ENCODE peak calls at places on chromosomes 7 and 10, in four cellular contexts. K, W, F and I are unnamed samples.

GRCh38 chr10:126037946-126038345 is 141.6 kb downstream of the FANK1 start:
- DNase-seq in F (no peak), W (no peak), K (no peak), I (no peak)

GRCh38 chr10:11901454-11902431 is 78.6 kb downstream of the PROSER2 start:
- DNase-seq in W (no peak), F (no peak), K (no peak), I (no peak)

GRCh38 chr10:52879651-52880050 is 107.1 kb upstream of the MBL2 start:
- DNase-seq in W (no peak), K (no peak), F (no peak), I (no peak)

GRCh38 chr10:70528726-70529362 is 50.3 kb downstream of the PALD1 start:
- DNase-seq in F (no peak), W (no peak), K (no peak), I (no peak)

GRCh38 chr7:68629-69028 is 123.7 kb upstream of the FAM20C start:
- DNase-seq in K (no peak), W (no peak), F (no peak), I (peak)

GRCh38 chr10:3468919-3469638 is 296.5 kb upstream of the PITRM1 start:
- DNase-seq in W (peak), F (no peak), K (no peak), I (peak)

GRCh38 chr10:88616250-88616977 is 29.9 kb downstream of the LIPJ start:
- DNase-seq in F (no peak), K (peak), W (peak), I (peak)

GRCh38 chr10:101244321-101245050 is 15.2 kb upstream of the LBX1 start:
- DNase-seq in K (no peak), F (no peak), W (no peak), I (no peak)

GRCh38 chr10:49116509-49117365 is 1.4 kb upstream of the VSTM4 start:
- DNase-seq in W (no peak), K (no peak), F (no peak), I (no peak)

GRCh38 chr10:34985823-34986222 is 104.3 kb downstream of the CUL2 start:
- DNase-seq in K (no peak), F (no peak), W (no peak), I (no peak)

GRCh38 chr10:105950410-105950809 is 1214.1 kb downstream of the SORCS1 start:
- DNase-seq in W (peak), F (no peak), K (peak), I (no peak)

GRCh38 chr10:86533328-86533727 is 11.7 kb upstream of the WAPL start:
- DNase-seq in W (no peak), K (no peak), F (no peak), I (no peak)

GRCh38 chr7:131620673-131621609 is 64.5 kb upstream of the PODXL start:
- DNase-seq in K (no peak), W (no peak), F (no peak), I (no peak)

GRCh38 chr7:138008588-138009349 is 6.9 kb upstream of the CREB3L2 start:
- DNase-seq in W (no peak), F (no peak), K (no peak), I (peak)

GRCh38 chr10:17144757-17145156 is 15.1 kb upstream of the CUBN start:
- DNase-seq in K (no peak), F (no peak), W (no peak), I (no peak)

GRCh38 chr10:98374176-98374969 is 40.6 kb downstream of the PYROXD2 start:
- DNase-seq in W (no peak), K (no peak), F (no peak), I (no peak)

GRCh38 chr10:132595850-132596249 is 58.3 kb downstream of the INPP5A start:
- DNase-seq in F (no peak), K (no peak), W (no peak), I (no peak)

GRCh38 chr10:9009505-9009904 is 955.0 kb downstream of the GATA3 start:
- DNase-seq in K (no peak), W (no peak), F (no peak), I (no peak)

GRCh38 chr7:43443380-43443779 is 139.5 kb upstream of the STK17A start:
- DNase-seq in F (no peak), K (no peak), W (no peak), I (no peak)

GRCh38 chr10:73850863-73851461 is 23.4 kb downstream of the CAMK2G start:
- DNase-seq in W (peak), F (no peak), K (no peak), I (peak)

GRCh38 chr7:68401313-68401712 is 1197.0 kb upstream of the AUTS2 start:
- DNase-seq in K (no peak), W (no peak), F (no peak), I (no peak)

GRCh38 chr7:5635461-5636445 is 145.7 kb downstream of the RNF216 start:
- DNase-seq in F (no peak), K (no peak), W (no peak), I (no peak)

GRCh38 chr10:84589526-84590205 is 261.3 kb downstream of the CCSER2 start:
- DNase-seq in K (no peak), W (no peak), F (no peak), I (no peak)

GRCh38 chr10:44314802-44315460 is 70.0 kb downstream of the CXCL12 start:
- DNase-seq in W (no peak), F (no peak), K (no peak), I (no peak)

GRCh38 chr10:44317856-44318255 is 67.0 kb downstream of the CXCL12 start:
- DNase-seq in F (no peak), K (no peak), W (no peak), I (no peak)

GRCh38 chr10:44313706-44314307 is 71.1 kb downstream of the CXCL12 start:
- DNase-seq in K (no peak), W (no peak), F (no peak), I (no peak)

GRCh38 chr10:44316187-44316921 is 68.5 kb downstream of the CXCL12 start:
- DNase-seq in W (no peak), F (no peak), K (peak), I (no peak)

DNA sequence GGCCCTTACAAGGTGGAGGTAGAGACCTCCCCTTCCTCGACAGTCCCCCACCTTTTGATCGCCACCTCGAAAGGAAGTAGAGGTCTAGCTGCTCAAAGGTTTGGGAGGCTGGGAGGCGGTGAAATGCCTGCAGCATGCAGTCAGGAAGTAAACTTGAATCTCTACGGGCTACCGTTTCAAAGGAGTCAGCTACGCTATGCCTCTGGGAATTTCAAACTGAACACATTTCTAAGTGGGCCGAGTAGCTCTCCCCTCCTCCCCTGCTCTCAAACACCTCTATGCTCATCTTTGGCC is 68.0 kb downstream of the CXCL12 start:
- DNase-seq in W (no peak), K (no peak), F (no peak), I (no peak)
- H3K4me3 ChIP-seq in W (no peak), K (no peak), F (no peak), I (no peak)

DNA sequence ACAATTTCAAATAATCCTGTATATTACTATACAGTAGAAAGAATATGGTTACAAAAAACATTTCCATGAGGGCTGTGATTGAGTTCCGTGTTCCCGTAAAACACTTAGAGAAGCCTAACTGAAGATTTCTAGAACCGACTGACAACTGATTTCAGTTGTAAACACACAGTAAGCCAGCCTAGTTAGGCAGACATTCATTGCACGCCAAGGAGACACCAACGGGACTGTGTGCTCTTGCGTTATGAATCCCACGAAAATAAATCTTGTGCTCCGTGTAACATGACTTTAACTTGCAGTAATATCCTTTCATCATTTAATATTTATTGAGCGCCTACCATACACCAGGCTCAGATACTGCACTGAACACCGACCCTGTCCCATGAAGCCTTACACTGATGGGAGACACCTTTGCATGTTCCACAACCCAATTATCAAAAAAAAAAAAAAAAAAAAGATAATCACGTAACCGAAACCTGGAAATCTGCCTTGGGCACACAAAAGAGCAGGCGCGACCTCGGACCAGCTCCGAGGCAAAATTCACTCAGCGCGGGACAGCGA is 420 bp upstream of the KLHL7 start:
- DNase-seq in K (no peak), F (no peak), W (no peak), I (no peak)
- H3K27ac ChIP-seq in K (no peak), F (peak), W (peak), I (peak)

DNA sequence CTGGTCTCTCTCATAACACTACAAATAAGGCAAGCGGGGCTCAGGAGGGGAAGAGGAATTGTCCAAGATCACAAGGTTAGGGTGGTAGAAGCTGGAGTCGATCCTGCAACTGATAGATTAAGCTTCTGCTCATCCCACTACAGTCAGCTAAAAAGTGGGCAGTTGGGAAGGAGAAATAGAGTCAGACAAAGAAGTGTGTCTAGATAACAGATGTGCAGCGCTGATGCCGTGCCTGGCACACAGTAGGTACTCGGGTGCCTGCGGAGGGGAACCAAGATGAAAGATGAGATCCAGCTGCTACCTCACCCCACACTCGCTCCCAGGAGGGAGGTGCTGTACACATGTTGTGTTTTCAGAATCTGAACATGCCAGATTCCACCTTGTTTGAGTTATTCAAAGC is 48.1 kb upstream of the TECTB start:
- DNase-seq in K (no peak), F (no peak), W (no peak), I (no peak)
- TF ChIP-seq CTCF in K (no peak), F (no peak), W (no peak), I (no peak)

GRCh38 chr7:151381083-151381332 is 28.8 kb downstream of the WDR86 start:
- DNase-seq in K (no peak), F (no peak), W (no peak), I (no peak)

GRCh38 chr7:151380199-151381082 is 29.4 kb downstream of the WDR86 start:
- DNase-seq in F (no peak), K (no peak), W (no peak), I (no peak)

GRCh38 chr7:151379534-151380198 is 30.2 kb downstream of the WDR86 start:
- DNase-seq in F (no peak), W (no peak), K (no peak), I (no peak)

GRCh38 chr7:151382079-151382885 is 27.6 kb downstream of the WDR86 start:
- DNase-seq in W (peak), K (no peak), F (no peak), I (no peak)

DNA sequence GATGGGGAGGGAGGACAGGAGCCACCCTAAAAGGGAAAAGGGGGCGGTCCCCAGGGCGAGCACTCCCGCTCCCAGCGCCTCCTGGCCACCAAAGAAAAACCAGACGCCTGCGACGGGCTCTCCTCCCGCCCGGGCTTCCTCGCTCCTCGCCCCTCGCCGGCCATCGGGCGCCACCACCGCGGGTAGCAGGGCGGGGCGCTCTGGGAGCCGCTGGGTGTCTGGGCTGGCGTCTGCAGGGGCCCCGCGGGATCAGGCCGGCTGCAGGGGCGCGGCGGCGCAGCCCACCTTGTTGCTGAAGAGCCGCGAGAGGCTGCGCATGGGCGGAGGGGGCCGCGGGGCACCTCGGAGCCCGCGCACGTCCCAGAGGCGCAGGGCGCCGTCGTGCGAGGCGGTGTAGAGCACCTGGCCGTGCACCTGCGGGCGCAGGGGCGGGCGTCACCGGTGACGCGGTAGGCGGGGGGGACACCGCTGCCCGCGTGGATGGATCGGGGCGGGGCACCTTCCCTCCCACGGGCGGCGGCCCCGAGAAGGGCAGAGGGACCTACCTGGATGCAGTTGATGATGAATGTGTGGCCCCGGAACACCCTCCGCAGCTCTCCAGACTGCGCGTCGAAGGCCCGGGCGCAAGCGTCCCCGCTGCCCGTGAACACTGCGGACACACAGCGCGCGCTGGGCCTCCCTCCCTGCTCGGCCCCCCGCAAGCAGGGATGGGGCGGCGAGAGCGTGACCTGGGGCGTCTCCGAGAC is 28.3 kb downstream of the WDR86 start:
- DNase-seq in K (no peak), W (no peak), F (no peak), I (no peak)
- H3K4me3 ChIP-seq in K (no peak), W (peak), F (peak), I (peak)

DNA sequence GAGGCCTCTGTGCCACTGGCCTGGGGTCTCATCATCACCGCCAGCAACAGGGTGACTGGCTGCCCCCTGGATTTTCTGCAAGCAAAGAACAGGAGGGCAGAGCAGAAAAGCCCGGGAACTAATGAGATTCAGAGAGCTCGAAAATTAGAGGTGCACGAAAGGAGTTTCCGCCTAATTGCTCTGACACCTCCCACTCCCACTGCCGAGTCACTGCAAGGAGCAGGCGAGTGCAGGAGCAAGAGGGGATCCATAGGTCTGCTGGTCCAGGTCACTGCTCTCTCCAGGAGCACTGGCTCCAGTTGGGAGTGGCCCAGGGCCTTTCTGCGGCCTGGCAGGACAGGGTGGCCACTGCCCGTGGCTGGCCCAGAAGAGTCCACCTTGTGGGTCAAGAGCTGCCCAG is 276.2 kb downstream of the KCNMA1 start:
- DNase-seq in W (no peak), F (no peak), K (no peak), I (no peak)
- H3K27ac ChIP-seq in W (no peak), F (no peak), K (no peak), I (no peak)

GRCh38 chr7:56092789-56093531 is at the start of gene PHKG1:
- DNase-seq in K (peak), F (no peak), W (peak), I (peak)
- TF ChIP-seq CTCF in K (peak), F (no peak), W (peak), I (peak)

GRCh38 chr7:64465551-64465950 is 97.3 kb downstream of the ZNF680 start:
- DNase-seq in K (no peak), W (no peak), F (no peak), I (no peak)

GRCh38 chr7:64469673-64470072 is 93.2 kb downstream of the ZNF680 start:
- DNase-seq in F (no peak), K (no peak), W (no peak), I (no peak)

GRCh38 chr7:64463636-64464375 is 99.1 kb downstream of the ZNF680 start:
- DNase-seq in K (peak), F (no peak), W (peak), I (peak)
- H3K4me3 ChIP-seq in K (no peak), F (peak), W (peak), I (peak)